ENCODE peak calls at places on chromosomes 12 and 14, in ten cellular contexts. L is stimulated activated CD8-positive, alpha-beta memory T cell treated with anti-CD3 and anti-CD28 coated beads, Interleukin-12 subunit alpha, Interleukin-12 subunit beta, amount 100 ng/mL, for 4 hours; T is LoVo; M is cardiac fibroblast; Y is testis; I is neuronal stem cell; U is ACHN; J is osteocyte; H is aorta; V is D721Med. O is an unnamed sample.
A peak's percentile ranks its signal among the peaks of the same experiment; 100 is the strongest.

GRCh38 chr12:9869307-9870161 is at the start of gene CLEC2B:
- DNase-seq in T (peak; percentile 62), I (no peak), Y (no peak), H (no peak), J (no peak), V (no peak), M (peak; percentile 95), L (no peak), U (peak; percentile 60), O (no peak)

GRCh38 chr12:90274407-90274806 is 565.8 kb upstream of the ATP2B1 start:
- DNase-seq in U (no peak), V (no peak), T (no peak), I (no peak), J (no peak), L (no peak), H (no peak), Y (no peak), M (no peak), O (no peak)

GRCh38 chr12:570237-570925 is 92.9 kb downstream of the NINJ2 start:
- DNase-seq in H (peak; percentile 91), L (no peak), J (no peak), V (no peak), I (peak; percentile 45), T (peak; percentile 93), Y (peak; percentile 75), M (peak; percentile 88), U (peak; percentile 96), O (no peak)

GRCh38 chr12:27614866-27615265 is 81.4 kb upstream of the REP15 start:
- DNase-seq in H (no peak), U (no peak), T (peak; percentile 59), M (no peak), V (no peak), I (no peak), L (no peak), J (no peak), Y (no peak), O (no peak)

GRCh38 chr14:51806026-51806590 is 54.3 kb upstream of the GNG2 start:
- DNase-seq in I (no peak), M (no peak), Y (no peak), U (no peak), V (no peak), J (no peak), L (no peak), H (no peak), T (no peak), O (no peak)

GRCh38 chr14:74551903-74552371 is 58.4 kb downstream of the ISCA2 start:
- DNase-seq in M (no peak), T (no peak), H (peak; percentile 85), J (no peak), V (no peak), L (no peak), I (no peak), U (no peak), Y (no peak), O (no peak)

GRCh38 chr12:109729837-109730200 is 16.2 kb downstream of the FAM222A start:
- DNase-seq in L (no peak), T (no peak), M (no peak), Y (no peak), V (no peak), H (peak; percentile 33), J (no peak), I (no peak), U (no peak), O (no peak)

GRCh38 chr14:70934502-70935134 is 27.4 kb downstream of the PCNX1 start:
- DNase-seq in H (no peak), U (no peak), T (no peak), L (no peak), Y (no peak), J (no peak), M (peak; percentile 68), V (no peak), I (no peak), O (no peak)

GRCh38 chr12:89783321-89784060 is 74.9 kb upstream of the ATP2B1 start:
- DNase-seq in T (no peak), U (no peak), V (no peak), H (no peak), Y (no peak), J (no peak), M (peak; percentile 64), I (no peak), L (no peak), O (peak; percentile 2)

GRCh38 chr14:58899317-58899713 is 261.6 kb downstream of the DACT1 start:
- DNase-seq in M (peak; percentile 95), Y (no peak), H (no peak), U (peak; percentile 43), L (no peak), I (no peak), V (no peak), T (no peak), J (no peak), O (no peak)

GRCh38 chr12:46770501-46771183 is 55.2 kb downstream of the SLC38A4 start:
- DNase-seq in H (no peak), M (peak; percentile 43), V (no peak), I (peak; percentile 20), T (no peak), J (no peak), U (no peak), L (no peak), Y (no peak), O (no peak)

GRCh38 chr12:104828015-104828414 is 130.1 kb downstream of the SLC41A2 start:
- DNase-seq in I (no peak), M (no peak), H (no peak), U (no peak), Y (no peak), V (no peak), T (no peak), J (no peak), L (no peak), O (no peak)

GRCh38 chr12:90959538-90960139 is 4.7 kb upstream of the CCER1 start:
- DNase-seq in M (peak; percentile 76), H (no peak), J (no peak), L (no peak), U (peak; percentile 70), Y (peak; percentile 52), I (peak; percentile 23), V (no peak), T (peak; percentile 76), O (no peak)

GRCh38 chr12:62598846-62599245 is 132.2 kb downstream of the MON2 start:
- DNase-seq in I (no peak), Y (no peak), L (no peak), T (peak; percentile 55), H (no peak), U (no peak), V (no peak), J (no peak), M (no peak), O (no peak)

GRCh38 chr12:101474711-101475386 is at the start of gene SPIC:
- DNase-seq in Y (no peak), U (no peak), V (peak; percentile 55), L (no peak), J (no peak), M (no peak), I (no peak), T (no peak), H (no peak), O (no peak)

GRCh38 chr14:37230551-37231194 is 32.9 kb downstream of the MIPOL1 start:
- DNase-seq in L (no peak), M (peak; percentile 83), J (no peak), Y (peak; percentile 25), T (peak; percentile 68), V (no peak), I (peak; percentile 39), H (no peak), U (peak; percentile 69), O (no peak)

GRCh38 chr14:47596860-47597259 is 78.5 kb downstream of the MDGA2 start:
- DNase-seq in L (no peak), Y (no peak), T (no peak), V (no peak), J (no peak), H (no peak), I (no peak), M (no peak), U (no peak), O (no peak)

GRCh38 chr12:57296291-57296690 is 45.3 kb upstream of the STAC3 start:
- DNase-seq in L (no peak), J (no peak), U (no peak), M (no peak), V (no peak), I (no peak), H (no peak), T (no peak), Y (no peak), O (no peak)